ENCODE peak calls at places on chromosomes 7 and 10, in ten cellular contexts. H is mesenteric fat pad; D is effector memory CD8-positive, alpha-beta T cell; Y is iPS DF 6.9; P is NCI-H1092; S is Panc1; Q is stimulated activated CD8-positive, alpha-beta memory T cell treated with anti-CD3 and anti-CD28 coated beads, Interleukin-7, amount 100 ng/mL, for 1 hour; B is stimulated activated CD4-positive, alpha-beta T cell treated with anti-CD3 and anti-CD28 coated beads, Interleukin-4, amount 100 ng/mL, for 48 hours; G is GM13977; N is astrocyte of the spinal cord. V is an unnamed sample.

GRCh38 chr10:4647138-4647785 is 178.7 kb upstream of the AKR1E2 start:
- DNase-seq in H (no peak), D (no peak), Y (no peak), P (no peak), S (no peak), Q (no peak), B (no peak), G (no peak), N (peak), V (no peak)

GRCh38 chr10:48551796-48552591 is 52.9 kb downstream of the ARHGAP22 start:
- DNase-seq in H (no peak), D (no peak), Y (no peak), P (peak), S (peak), Q (no peak), B (no peak), G (peak), N (peak), V (no peak)

GRCh38 chr10:69644658-69645295 is 14.7 kb downstream of the FAM241B start:
- DNase-seq in H (no peak), D (peak), Y (no peak), P (peak), S (no peak), Q (no peak), B (peak), G (peak), N (peak), V (no peak)

GRCh38 chr7:2687338-2687869 is 598 bp upstream of the AMZ1 start:
- DNase-seq in H (no peak), D (no peak), Y (no peak), P (peak), S (no peak), Q (no peak), B (no peak), G (no peak), N (no peak), V (no peak)

GRCh38 chr10:63256047-63256773 is 123.1 kb downstream of the NRBF2 start:
- DNase-seq in H (no peak), D (no peak), Y (no peak), P (no peak), S (no peak), Q (no peak), B (no peak), G (no peak), N (no peak), V (no peak)

GRCh38 chr10:43136995-43137700 is 1.1 kb upstream of the CSGALNACT2 start:
- DNase-seq in H (no peak), D (no peak), Y (no peak), P (no peak), S (no peak), Q (no peak), B (no peak), G (no peak), N (peak), V (no peak)

GRCh38 chr10:89627863-89628262 is 17.2 kb downstream of the PANK1 start:
- DNase-seq in H (no peak), D (no peak), Y (no peak), P (no peak), S (no peak), Q (no peak), B (no peak), G (no peak), N (no peak), V (no peak)

GRCh38 chr7:70056363-70056762 is 458.1 kb downstream of the AUTS2 start:
- DNase-seq in H (no peak), D (no peak), Y (no peak), P (no peak), S (no peak), Q (no peak), B (no peak), G (no peak), N (no peak), V (no peak)

GRCh38 chr7:1990001-1990670 is 242.6 kb downstream of the MAD1L1 start:
- DNase-seq in H (no peak), D (no peak), Y (no peak), P (no peak), S (no peak), Q (no peak), B (no peak), G (no peak), N (no peak), V (no peak)

GRCh38 chr7:30926323-30926722 is 14.7 kb downstream of the AQP1 start:
- DNase-seq in H (peak), D (no peak), Y (no peak), P (no peak), S (no peak), Q (no peak), B (no peak), G (no peak), N (no peak), V (no peak)

GRCh38 chr10:18340496-18341051 is 200.3 kb downstream of the CACNB2 start:
- DNase-seq in H (no peak), D (no peak), Y (no peak), P (no peak), S (no peak), Q (no peak), B (no peak), G (no peak), N (peak), V (no peak)

GRCh38 chr7:48643420-48644013 is 280.8 kb upstream of the CDC14C start:
- DNase-seq in H (no peak), D (no peak), Y (no peak), P (no peak), S (no peak), Q (no peak), B (no peak), G (no peak), N (no peak), V (no peak)

GRCh38 chr10:127962205-127962604 is 55.3 kb downstream of the PTPRE start:
- DNase-seq in H (no peak), D (no peak), Y (no peak), P (no peak), S (no peak), Q (no peak), B (no peak), G (no peak), N (no peak), V (no peak)

GRCh38 chr7:132495931-132496330 is 80.3 kb downstream of the PLXNA4 start:
- DNase-seq in H (no peak), D (no peak), Y (no peak), P (no peak), S (no peak), Q (no peak), B (no peak), G (no peak), N (no peak), V (no peak)

GRCh38 chr7:71780282-71780681 is 631.9 kb downstream of the CALN1 start:
- DNase-seq in H (peak), D (no peak), Y (no peak), P (no peak), S (no peak), Q (no peak), B (no peak), G (no peak), N (no peak), V (no peak)

GRCh38 chr10:78286186-78286585 is 252.5 kb downstream of the RPS24 start:
- DNase-seq in H (no peak), D (no peak), Y (no peak), P (no peak), S (no peak), Q (no peak), B (no peak), G (no peak), N (no peak), V (no peak)

GRCh38 chr10:317219-317868 is 182.1 kb downstream of the ZMYND11 start:
- DNase-seq in H (no peak), D (no peak), Y (no peak), P (no peak), S (no peak), Q (no peak), B (no peak), G (peak), N (peak), V (no peak)

GRCh38 chr10:114131094-114131493 is 42.9 kb downstream of the CCDC186 start:
- DNase-seq in H (no peak), D (no peak), Y (no peak), P (no peak), S (no peak), Q (no peak), B (no peak), G (no peak), N (no peak), V (no peak)

GRCh38 chr10:85490431-85490830 is 876.2 kb downstream of the GRID1 start:
- DNase-seq in H (no peak), D (no peak), Y (no peak), P (no peak), S (no peak), Q (no peak), B (no peak), G (no peak), N (no peak), V (no peak)

GRCh38 chr10:86368046-86368445 is 1.5 kb upstream of the GRID1 start:
- DNase-seq in H (peak), D (no peak), Y (no peak), P (no peak), S (no peak), Q (no peak), B (no peak), G (no peak), N (no peak), V (no peak)

GRCh38 chr7:2488681-2489080 is 12.5 kb upstream of the GRIFIN start:
- DNase-seq in H (no peak), D (no peak), Y (no peak), P (no peak), S (no peak), Q (no peak), B (no peak), G (no peak), N (no peak), V (no peak)

GRCh38 chr7:111090834-111091233 is at the start of gene LRRN3:
- DNase-seq in H (no peak), D (no peak), Y (no peak), P (peak), S (no peak), Q (peak), B (no peak), G (no peak), N (peak), V (no peak)

V was measured in epithelial cell of prostate.